ENCODE peak calls at places on chromosomes 4 and X, in five cellular contexts. One of them, this sample, is unnamed.

GRCh38 chr4:25633541-25633940 is 22.1 kb upstream of the SLC34A2 start:
- DNase-seq in suprapubic skin: no peak
- DNase-seq in type B pancreatic cell: no peak
- DNase-seq in dermis microvascular lymphatic vessel endothelial cell: no peak
- DNase-seq in tibial artery: peak; percentile 17
- DNase-seq in this sample: no peak

GRCh38 chr4:41214158-41215146 is at the start of gene APBB2:
- DNase-seq in suprapubic skin: peak; percentile 94
- DNase-seq in type B pancreatic cell: peak; percentile 96
- DNase-seq in tibial artery: peak; percentile 97
- DNase-seq in dermis microvascular lymphatic vessel endothelial cell: peak; percentile 91
- DNase-seq in this sample: peak; percentile 41

GRCh38 chr4:39689970-39690369 is 8.0 kb upstream of the UBE2K start:
- DNase-seq in tibial artery: no peak
- DNase-seq in type B pancreatic cell: no peak
- DNase-seq in dermis microvascular lymphatic vessel endothelial cell: no peak
- DNase-seq in suprapubic skin: no peak
- DNase-seq in this sample: no peak

GRCh38 chr4:133921280-133922195 is 280.1 kb downstream of the PABPC4L start:
- DNase-seq in suprapubic skin: no peak
- DNase-seq in dermis microvascular lymphatic vessel endothelial cell: no peak
- DNase-seq in tibial artery: no peak
- DNase-seq in type B pancreatic cell: no peak
- DNase-seq in this sample: no peak

GRCh38 chrX:70592091-70592490 is 147.5 kb downstream of the DLG3 start:
- DNase-seq in dermis microvascular lymphatic vessel endothelial cell: no peak
- DNase-seq in suprapubic skin: no peak
- DNase-seq in tibial artery: no peak
- DNase-seq in type B pancreatic cell: no peak
- DNase-seq in this sample: no peak

GRCh38 chrX:68672581-68673318 is 25.3 kb downstream of the STARD8 start:
- DNase-seq in suprapubic skin: no peak
- DNase-seq in type B pancreatic cell: no peak
- DNase-seq in dermis microvascular lymphatic vessel endothelial cell: no peak
- DNase-seq in tibial artery: no peak
- DNase-seq in this sample: no peak

GRCh38 chrX:1164322-1165288 is 47.8 kb downstream of the CRLF2 start:
- DNase-seq in tibial artery: peak; percentile 58
- DNase-seq in dermis microvascular lymphatic vessel endothelial cell: peak; percentile 9
- DNase-seq in suprapubic skin: peak; percentile 77
- DNase-seq in type B pancreatic cell: peak; percentile 58
- DNase-seq in this sample: no peak

GRCh38 chr4:143286733-143287570 is 49.7 kb upstream of the GAB1 start:
- DNase-seq in dermis microvascular lymphatic vessel endothelial cell: no peak
- DNase-seq in type B pancreatic cell: no peak
- DNase-seq in suprapubic skin: no peak
- DNase-seq in tibial artery: no peak
- DNase-seq in this sample: no peak

GRCh38 chr4:47830263-47831025 is 7.4 kb downstream of the CORIN start:
- DNase-seq in suprapubic skin: no peak
- DNase-seq in tibial artery: no peak
- DNase-seq in type B pancreatic cell: no peak
- DNase-seq in dermis microvascular lymphatic vessel endothelial cell: no peak
- DNase-seq in this sample: no peak

GRCh38 chrX:38868941-38869378 is 67.7 kb downstream of the MID1IP1 start:
- DNase-seq in dermis microvascular lymphatic vessel endothelial cell: peak; percentile 22
- DNase-seq in suprapubic skin: no peak
- DNase-seq in tibial artery: no peak
- DNase-seq in type B pancreatic cell: no peak
- DNase-seq in this sample: no peak

GRCh38 chr4:99117876-99118693 is 26.0 kb downstream of the ADH4 start:
- DNase-seq in dermis microvascular lymphatic vessel endothelial cell: no peak
- DNase-seq in suprapubic skin: no peak
- DNase-seq in type B pancreatic cell: no peak
- DNase-seq in tibial artery: no peak
- DNase-seq in this sample: no peak

GRCh38 chr4:38565271-38566199 is 98.5 kb upstream of the KLF3 start:
- DNase-seq in suprapubic skin: no peak
- DNase-seq in type B pancreatic cell: no peak
- DNase-seq in tibial artery: no peak
- DNase-seq in dermis microvascular lymphatic vessel endothelial cell: no peak
- DNase-seq in this sample: peak; percentile 12

GRCh38 chrX:119895843-119896326 is at the start of gene AKAP14:
- DNase-seq in dermis microvascular lymphatic vessel endothelial cell: no peak
- DNase-seq in suprapubic skin: no peak
- DNase-seq in type B pancreatic cell: no peak
- DNase-seq in tibial artery: no peak
- DNase-seq in this sample: no peak

GRCh38 chrX:41335590-41336331 is 1.8 kb downstream of the DDX3X start:
- DNase-seq in type B pancreatic cell: no peak
- DNase-seq in suprapubic skin: no peak
- DNase-seq in tibial artery: no peak
- DNase-seq in dermis microvascular lymphatic vessel endothelial cell: no peak
- DNase-seq in this sample: no peak

GRCh38 chr4:119303587-119304305 is 18.2 kb downstream of the FABP2 start:
- DNase-seq in dermis microvascular lymphatic vessel endothelial cell: no peak
- DNase-seq in type B pancreatic cell: no peak
- DNase-seq in tibial artery: no peak
- DNase-seq in suprapubic skin: no peak
- DNase-seq in this sample: no peak

GRCh38 chr4:1201851-1202525 is 29.6 kb upstream of the SPON2 start:
- DNase-seq in type B pancreatic cell: peak; percentile 43
- DNase-seq in suprapubic skin: peak; percentile 86
- DNase-seq in tibial artery: peak; percentile 73
- DNase-seq in dermis microvascular lymphatic vessel endothelial cell: no peak
- DNase-seq in this sample: no peak

GRCh38 chr4:95580226-95580625 is 31.5 kb upstream of the UNC5C start:
- DNase-seq in tibial artery: no peak
- DNase-seq in type B pancreatic cell: no peak
- DNase-seq in suprapubic skin: no peak
- DNase-seq in dermis microvascular lymphatic vessel endothelial cell: no peak
- DNase-seq in this sample: no peak

GRCh38 chrX:21657318-21658151 is 595 bp downstream of the KLHL34 start:
- DNase-seq in type B pancreatic cell: no peak
- DNase-seq in dermis microvascular lymphatic vessel endothelial cell: no peak
- DNase-seq in tibial artery: no peak
- DNase-seq in suprapubic skin: no peak
- DNase-seq in this sample: no peak